ENCODE peak calls at places on chromosome 21, in nine cellular contexts. One of them, this sample, is unnamed.

GRCh38 chr21:45908536-45909237 is 72.9 kb upstream of the COL6A1 start:
- DNase-seq in CD8-positive, alpha-beta T cell: no peak
- DNase-seq in lower leg skin: no peak
- DNase-seq in fibroblast of mammary gland: no peak
- DNase-seq in fibroblast of villous mesenchyme: no peak
- DNase-seq in brain microvascular endothelial cell: no peak
- DNase-seq in colonic mucosa: no peak
- DNase-seq in kidney epithelial cell: no peak
- DNase-seq in right lobe of liver: no peak
- DNase-seq in this sample: peak

GRCh38 chr21:44428281-44428942 is 26.9 kb upstream of the LRRC3 start:
- DNase-seq in lower leg skin: no peak
- DNase-seq in CD8-positive, alpha-beta T cell: peak
- DNase-seq in colonic mucosa: peak
- DNase-seq in fibroblast of mammary gland: no peak
- DNase-seq in kidney epithelial cell: no peak
- DNase-seq in brain microvascular endothelial cell: no peak
- DNase-seq in right lobe of liver: peak
- DNase-seq in fibroblast of villous mesenchyme: no peak
- DNase-seq in this sample: no peak

GRCh38 chr21:16468191-16468590 is 738.4 kb downstream of the USP25 start:
- DNase-seq in fibroblast of villous mesenchyme: peak
- DNase-seq in CD8-positive, alpha-beta T cell: no peak
- DNase-seq in fibroblast of mammary gland: peak
- DNase-seq in lower leg skin: no peak
- DNase-seq in right lobe of liver: no peak
- DNase-seq in brain microvascular endothelial cell: no peak
- DNase-seq in kidney epithelial cell: no peak
- DNase-seq in colonic mucosa: no peak
- DNase-seq in this sample: no peak

GRCh38 chr21:20266369-20266710 is 731.9 kb upstream of the NCAM2 start:
- DNase-seq in right lobe of liver: no peak
- DNase-seq in fibroblast of villous mesenchyme: no peak
- DNase-seq in colonic mucosa: no peak
- DNase-seq in kidney epithelial cell: no peak
- DNase-seq in CD8-positive, alpha-beta T cell: no peak
- DNase-seq in lower leg skin: no peak
- DNase-seq in brain microvascular endothelial cell: no peak
- DNase-seq in fibroblast of mammary gland: no peak
- DNase-seq in this sample: no peak

GRCh38 chr21:33308586-33309490 is 15.9 kb upstream of the IFNAR1 start:
- DNase-seq in brain microvascular endothelial cell: no peak
- DNase-seq in CD8-positive, alpha-beta T cell: no peak
- DNase-seq in kidney epithelial cell: no peak
- DNase-seq in colonic mucosa: no peak
- DNase-seq in lower leg skin: no peak
- DNase-seq in fibroblast of mammary gland: peak
- DNase-seq in right lobe of liver: no peak
- DNase-seq in fibroblast of villous mesenchyme: peak
- DNase-seq in this sample: no peak

GRCh38 chr21:26736449-26736848 is 108.8 kb downstream of the ADAMTS1 start:
- DNase-seq in fibroblast of mammary gland: no peak
- DNase-seq in colonic mucosa: no peak
- DNase-seq in CD8-positive, alpha-beta T cell: no peak
- DNase-seq in brain microvascular endothelial cell: no peak
- DNase-seq in lower leg skin: no peak
- DNase-seq in right lobe of liver: no peak
- DNase-seq in fibroblast of villous mesenchyme: no peak
- DNase-seq in kidney epithelial cell: no peak
- DNase-seq in this sample: no peak

GRCh38 chr21:17848228-17848627 is 29.1 kb upstream of the C21orf91 start:
- DNase-seq in kidney epithelial cell: peak
- DNase-seq in fibroblast of mammary gland: peak
- DNase-seq in lower leg skin: peak
- DNase-seq in brain microvascular endothelial cell: peak
- DNase-seq in fibroblast of villous mesenchyme: peak
- DNase-seq in CD8-positive, alpha-beta T cell: no peak
- DNase-seq in colonic mucosa: peak
- DNase-seq in right lobe of liver: no peak
- DNase-seq in this sample: peak

GRCh38 chr21:28731700-28732321 is 260.9 kb downstream of the LTN1 start:
- DNase-seq in brain microvascular endothelial cell: no peak
- DNase-seq in CD8-positive, alpha-beta T cell: no peak
- DNase-seq in right lobe of liver: no peak
- DNase-seq in colonic mucosa: no peak
- DNase-seq in lower leg skin: no peak
- DNase-seq in fibroblast of villous mesenchyme: no peak
- DNase-seq in kidney epithelial cell: no peak
- DNase-seq in fibroblast of mammary gland: no peak
- DNase-seq in this sample: no peak

GRCh38 chr21:41069305-41069642 is 98.7 kb upstream of the BACE2 start:
- DNase-seq in fibroblast of mammary gland: no peak
- DNase-seq in colonic mucosa: no peak
- DNase-seq in lower leg skin: no peak
- DNase-seq in right lobe of liver: no peak
- DNase-seq in CD8-positive, alpha-beta T cell: no peak
- DNase-seq in fibroblast of villous mesenchyme: no peak
- DNase-seq in brain microvascular endothelial cell: no peak
- DNase-seq in kidney epithelial cell: no peak
- DNase-seq in this sample: no peak

GRCh38 chr21:45867671-45868081 is 113.9 kb upstream of the COL6A1 start:
- DNase-seq in lower leg skin: no peak
- DNase-seq in fibroblast of villous mesenchyme: no peak
- DNase-seq in colonic mucosa: no peak
- DNase-seq in kidney epithelial cell: no peak
- DNase-seq in fibroblast of mammary gland: no peak
- DNase-seq in brain microvascular endothelial cell: no peak
- DNase-seq in CD8-positive, alpha-beta T cell: no peak
- DNase-seq in right lobe of liver: no peak
- DNase-seq in this sample: no peak

GRCh38 chr21:25626752-25627151 is 12.3 kb upstream of the JAM2 start:
- DNase-seq in fibroblast of mammary gland: no peak
- DNase-seq in kidney epithelial cell: no peak
- DNase-seq in lower leg skin: peak
- DNase-seq in CD8-positive, alpha-beta T cell: no peak
- DNase-seq in right lobe of liver: peak
- DNase-seq in brain microvascular endothelial cell: no peak
- DNase-seq in colonic mucosa: no peak
- DNase-seq in fibroblast of villous mesenchyme: no peak
- DNase-seq in this sample: no peak

GRCh38 chr21:45308211-45309068 is 20.7 kb upstream of the POFUT2 start:
- DNase-seq in CD8-positive, alpha-beta T cell: no peak
- DNase-seq in lower leg skin: no peak
- DNase-seq in fibroblast of villous mesenchyme: peak
- DNase-seq in fibroblast of mammary gland: peak
- DNase-seq in brain microvascular endothelial cell: peak
- DNase-seq in colonic mucosa: no peak
- DNase-seq in kidney epithelial cell: no peak
- DNase-seq in right lobe of liver: peak
- DNase-seq in this sample: peak

GRCh38 chr21:45080639-45081414 is 6.4 kb downstream of the ADARB1 start:
- DNase-seq in lower leg skin: no peak
- DNase-seq in colonic mucosa: no peak
- DNase-seq in kidney epithelial cell: no peak
- DNase-seq in fibroblast of villous mesenchyme: peak
- DNase-seq in right lobe of liver: no peak
- DNase-seq in brain microvascular endothelial cell: peak
- DNase-seq in fibroblast of mammary gland: peak
- DNase-seq in CD8-positive, alpha-beta T cell: no peak
- DNase-seq in this sample: no peak

GRCh38 chr21:24076179-24076578 is 1531.1 kb downstream of the MRPL39 start:
- DNase-seq in colonic mucosa: no peak
- DNase-seq in lower leg skin: no peak
- DNase-seq in fibroblast of mammary gland: no peak
- DNase-seq in kidney epithelial cell: no peak
- DNase-seq in CD8-positive, alpha-beta T cell: no peak
- DNase-seq in fibroblast of villous mesenchyme: no peak
- DNase-seq in brain microvascular endothelial cell: no peak
- DNase-seq in right lobe of liver: no peak
- DNase-seq in this sample: no peak
- TF ChIP-seq CTCF in colonic mucosa: no peak
- TF ChIP-seq CTCF in lower leg skin: no peak
- TF ChIP-seq CTCF in fibroblast of mammary gland: no peak
- TF ChIP-seq CTCF in kidney epithelial cell: no peak
- TF ChIP-seq CTCF in CD8-positive, alpha-beta T cell: no peak
- TF ChIP-seq CTCF in fibroblast of villous mesenchyme: no peak
- TF ChIP-seq CTCF in brain microvascular endothelial cell: no peak
- TF ChIP-seq CTCF in right lobe of liver: no peak
- TF ChIP-seq CTCF in this sample: no peak

GRCh38 chr21:36747815-36748381 is 49.0 kb downstream of the SIM2 start:
- DNase-seq in brain microvascular endothelial cell: peak
- DNase-seq in colonic mucosa: peak
- DNase-seq in lower leg skin: no peak
- DNase-seq in CD8-positive, alpha-beta T cell: no peak
- DNase-seq in kidney epithelial cell: no peak
- DNase-seq in fibroblast of mammary gland: peak
- DNase-seq in fibroblast of villous mesenchyme: peak
- DNase-seq in right lobe of liver: peak
- DNase-seq in this sample: peak
- H3K4me3 ChIP-seq in brain microvascular endothelial cell: peak
- H3K4me3 ChIP-seq in colonic mucosa: peak
- H3K4me3 ChIP-seq in lower leg skin: no peak
- H3K4me3 ChIP-seq in CD8-positive, alpha-beta T cell: no peak
- H3K4me3 ChIP-seq in kidney epithelial cell: peak
- H3K4me3 ChIP-seq in fibroblast of mammary gland: no peak
- H3K4me3 ChIP-seq in fibroblast of villous mesenchyme: peak
- H3K4me3 ChIP-seq in right lobe of liver: peak
- H3K4me3 ChIP-seq in this sample: peak

GRCh38 chr21:38242036-38242435 is 14.8 kb upstream of the KCNJ15 start:
- DNase-seq in right lobe of liver: no peak
- DNase-seq in brain microvascular endothelial cell: no peak
- DNase-seq in kidney epithelial cell: no peak
- DNase-seq in colonic mucosa: no peak
- DNase-seq in CD8-positive, alpha-beta T cell: no peak
- DNase-seq in fibroblast of mammary gland: no peak
- DNase-seq in lower leg skin: no peak
- DNase-seq in fibroblast of villous mesenchyme: no peak
- DNase-seq in this sample: no peak

GRCh38 chr21:38243732-38244406 is 12.9 kb upstream of the KCNJ15 start:
- DNase-seq in fibroblast of villous mesenchyme: no peak
- DNase-seq in CD8-positive, alpha-beta T cell: no peak
- DNase-seq in lower leg skin: no peak
- DNase-seq in colonic mucosa: no peak
- DNase-seq in brain microvascular endothelial cell: no peak
- DNase-seq in fibroblast of mammary gland: no peak
- DNase-seq in kidney epithelial cell: no peak
- DNase-seq in right lobe of liver: no peak
- DNase-seq in this sample: no peak

GRCh38 chr21:38241029-38241740 is 15.6 kb upstream of the KCNJ15 start:
- DNase-seq in fibroblast of mammary gland: peak
- DNase-seq in right lobe of liver: no peak
- DNase-seq in kidney epithelial cell: no peak
- DNase-seq in fibroblast of villous mesenchyme: peak
- DNase-seq in lower leg skin: peak
- DNase-seq in colonic mucosa: no peak
- DNase-seq in brain microvascular endothelial cell: peak
- DNase-seq in CD8-positive, alpha-beta T cell: no peak
- DNase-seq in this sample: peak

GRCh38 chr21:38236232-38236631 is 20.6 kb upstream of the KCNJ15 start:
- DNase-seq in colonic mucosa: no peak
- DNase-seq in lower leg skin: no peak
- DNase-seq in kidney epithelial cell: no peak
- DNase-seq in right lobe of liver: no peak
- DNase-seq in CD8-positive, alpha-beta T cell: no peak
- DNase-seq in fibroblast of mammary gland: no peak
- DNase-seq in brain microvascular endothelial cell: peak
- DNase-seq in fibroblast of villous mesenchyme: peak
- DNase-seq in this sample: no peak

DNA sequence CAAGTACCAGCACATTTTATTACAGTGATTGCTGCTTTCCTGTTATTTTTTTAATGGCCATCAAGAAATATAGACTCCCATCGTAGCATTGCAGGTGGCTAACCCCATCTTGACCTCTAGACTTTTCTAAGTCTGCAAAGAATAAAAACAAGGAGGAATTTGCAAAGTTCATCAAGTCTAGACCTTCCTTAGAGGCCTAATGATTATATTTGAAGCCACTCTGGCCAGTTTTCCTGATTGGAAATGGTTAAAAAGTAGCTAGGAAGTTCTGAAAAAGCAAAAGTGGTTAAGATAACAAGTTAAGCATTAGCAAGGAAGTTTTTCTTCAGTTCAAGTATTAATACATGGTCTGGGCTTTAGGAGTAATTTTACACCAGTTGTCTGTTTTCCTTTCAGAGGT is 16.7 kb upstream of the KCNJ15 start:
- DNase-seq in CD8-positive, alpha-beta T cell: no peak
- DNase-seq in brain microvascular endothelial cell: no peak
- DNase-seq in colonic mucosa: no peak
- DNase-seq in kidney epithelial cell: peak
- DNase-seq in fibroblast of villous mesenchyme: no peak
- DNase-seq in lower leg skin: no peak
- DNase-seq in fibroblast of mammary gland: no peak
- DNase-seq in right lobe of liver: no peak
- DNase-seq in this sample: no peak
- TF ChIP-seq CTCF in CD8-positive, alpha-beta T cell: no peak
- TF ChIP-seq CTCF in brain microvascular endothelial cell: no peak
- TF ChIP-seq CTCF in colonic mucosa: no peak
- TF ChIP-seq CTCF in kidney epithelial cell: no peak
- TF ChIP-seq CTCF in fibroblast of villous mesenchyme: no peak
- TF ChIP-seq CTCF in lower leg skin: no peak
- TF ChIP-seq CTCF in fibroblast of mammary gland: no peak
- TF ChIP-seq CTCF in right lobe of liver: no peak
- TF ChIP-seq CTCF in this sample: no peak

DNA sequence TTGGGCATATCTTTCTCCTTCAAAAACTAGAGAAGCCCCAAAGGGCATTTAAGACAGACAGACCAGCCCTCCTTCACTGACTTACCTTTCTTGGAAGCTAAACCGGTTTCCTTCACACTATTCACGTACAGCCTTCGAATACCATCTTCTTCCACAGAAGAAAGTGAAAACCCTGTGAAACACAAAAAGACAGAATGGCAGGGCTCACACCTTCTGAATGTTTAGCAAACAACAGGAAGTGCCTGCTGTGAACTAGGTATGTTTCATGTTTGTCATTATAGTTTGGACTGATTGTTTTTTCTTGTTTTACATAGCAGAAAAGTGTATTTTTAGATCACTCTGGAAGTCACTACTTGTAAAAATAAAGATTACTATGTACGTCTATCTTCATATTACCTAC is 148.6 kb upstream of the KRTAP19-8 start:
- DNase-seq in fibroblast of villous mesenchyme: no peak
- DNase-seq in kidney epithelial cell: no peak
- DNase-seq in CD8-positive, alpha-beta T cell: no peak
- DNase-seq in lower leg skin: no peak
- DNase-seq in brain microvascular endothelial cell: no peak
- DNase-seq in colonic mucosa: no peak
- DNase-seq in right lobe of liver: no peak
- DNase-seq in fibroblast of mammary gland: no peak
- DNase-seq in this sample: no peak
- H3K4me3 ChIP-seq in fibroblast of villous mesenchyme: no peak
- H3K4me3 ChIP-seq in kidney epithelial cell: no peak
- H3K4me3 ChIP-seq in CD8-positive, alpha-beta T cell: no peak
- H3K4me3 ChIP-seq in lower leg skin: no peak
- H3K4me3 ChIP-seq in brain microvascular endothelial cell: no peak
- H3K4me3 ChIP-seq in colonic mucosa: no peak
- H3K4me3 ChIP-seq in right lobe of liver: no peak
- H3K4me3 ChIP-seq in fibroblast of mammary gland: no peak
- H3K4me3 ChIP-seq in this sample: no peak

DNA sequence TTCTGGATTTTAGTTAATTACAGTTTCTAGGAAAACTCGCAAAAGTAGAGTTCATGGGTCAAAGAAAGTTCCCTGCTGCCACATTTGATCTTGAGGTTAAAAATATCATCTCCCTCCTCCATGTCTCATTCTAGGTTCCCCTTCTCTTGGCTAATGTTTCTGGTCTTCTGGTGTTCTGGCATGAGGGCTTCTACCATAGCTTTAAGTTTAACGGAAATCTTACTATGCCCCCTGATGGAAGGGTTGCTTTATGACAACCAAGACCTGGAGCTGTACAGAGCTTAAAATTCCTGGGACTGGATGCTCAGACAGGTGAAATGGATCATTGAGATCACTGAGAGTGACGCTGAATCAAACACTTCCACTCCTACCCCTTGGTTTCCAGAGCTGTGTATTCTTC is 1881.7 kb downstream of the MRPL39 start:
- DNase-seq in kidney epithelial cell: no peak
- DNase-seq in right lobe of liver: no peak
- DNase-seq in CD8-positive, alpha-beta T cell: no peak
- DNase-seq in brain microvascular endothelial cell: no peak
- DNase-seq in fibroblast of mammary gland: no peak
- DNase-seq in fibroblast of villous mesenchyme: no peak
- DNase-seq in colonic mucosa: no peak
- DNase-seq in lower leg skin: no peak
- DNase-seq in this sample: no peak
- TF ChIP-seq CTCF in kidney epithelial cell: no peak
- TF ChIP-seq CTCF in right lobe of liver: no peak
- TF ChIP-seq CTCF in CD8-positive, alpha-beta T cell: no peak
- TF ChIP-seq CTCF in brain microvascular endothelial cell: no peak
- TF ChIP-seq CTCF in fibroblast of mammary gland: no peak
- TF ChIP-seq CTCF in fibroblast of villous mesenchyme: no peak
- TF ChIP-seq CTCF in colonic mucosa: no peak
- TF ChIP-seq CTCF in lower leg skin: no peak
- TF ChIP-seq CTCF in this sample: no peak

This sample was measured in pancreas.